ENCODE peak calls at places on chromosomes 6 and 20, in nine cellular contexts. One of them, this sample, is unnamed.

GRCh38 chr6:170293881-170294755 is 3.2 kb upstream of the DLL1 start:
- DNase-seq in testis: no peak
- DNase-seq in ovary: no peak
- DNase-seq in spleen: no peak
- DNase-seq in body of pancreas: no peak
- DNase-seq in A549: no peak
- DNase-seq in IMR-90: no peak
- DNase-seq in GM12891: no peak
- DNase-seq in uterus: no peak
- DNase-seq in this sample: peak

GRCh38 chr6:14108571-14109410 is 8.8 kb upstream of the CD83 start:
- DNase-seq in GM12891: no peak
- DNase-seq in testis: no peak
- DNase-seq in A549: no peak
- DNase-seq in IMR-90: no peak
- DNase-seq in ovary: no peak
- DNase-seq in uterus: no peak
- DNase-seq in spleen: peak
- DNase-seq in body of pancreas: no peak
- DNase-seq in this sample: no peak

GRCh38 chr20:25062841-25063240 is 4.9 kb upstream of the ACSS1 start:
- DNase-seq in body of pancreas: no peak
- DNase-seq in A549: no peak
- DNase-seq in uterus: no peak
- DNase-seq in spleen: peak
- DNase-seq in ovary: no peak
- DNase-seq in GM12891: no peak
- DNase-seq in testis: no peak
- DNase-seq in IMR-90: no peak
- DNase-seq in this sample: no peak

GRCh38 chr6:34514593-34515472 is 41.3 kb downstream of the SPDEF start:
- DNase-seq in spleen: peak
- DNase-seq in ovary: peak
- DNase-seq in A549: no peak
- DNase-seq in GM12891: no peak
- DNase-seq in body of pancreas: no peak
- DNase-seq in testis: peak
- DNase-seq in IMR-90: peak
- DNase-seq in uterus: peak
- DNase-seq in this sample: no peak

GRCh38 chr6:25954756-25955155 is 7.8 kb upstream of the TRIM38 start:
- DNase-seq in uterus: no peak
- DNase-seq in A549: no peak
- DNase-seq in IMR-90: no peak
- DNase-seq in body of pancreas: no peak
- DNase-seq in spleen: no peak
- DNase-seq in GM12891: no peak
- DNase-seq in ovary: no peak
- DNase-seq in testis: no peak
- DNase-seq in this sample: no peak

GRCh38 chr6:107658920-107659879 is 164.9 kb downstream of the SCML4 start:
- DNase-seq in GM12891: no peak
- DNase-seq in testis: no peak
- DNase-seq in ovary: no peak
- DNase-seq in uterus: no peak
- DNase-seq in IMR-90: peak
- DNase-seq in body of pancreas: no peak
- DNase-seq in A549: no peak
- DNase-seq in spleen: no peak
- DNase-seq in this sample: no peak

GRCh38 chr6:35454843-35455110 is 2.6 kb downstream of the FANCE start:
- DNase-seq in ovary: no peak
- DNase-seq in IMR-90: no peak
- DNase-seq in A549: no peak
- DNase-seq in GM12891: no peak
- DNase-seq in testis: no peak
- DNase-seq in spleen: no peak
- DNase-seq in uterus: no peak
- DNase-seq in body of pancreas: no peak
- DNase-seq in this sample: no peak

GRCh38 chr6:25477006-25477590 is 174.9 kb upstream of the SCGN start:
- DNase-seq in uterus: no peak
- DNase-seq in testis: no peak
- DNase-seq in GM12891: no peak
- DNase-seq in spleen: no peak
- DNase-seq in A549: peak
- DNase-seq in ovary: no peak
- DNase-seq in body of pancreas: no peak
- DNase-seq in IMR-90: peak
- DNase-seq in this sample: no peak

GRCh38 chr6:130981409-130981808 is 81.6 kb downstream of the EPB41L2 start:
- DNase-seq in A549: no peak
- DNase-seq in GM12891: no peak
- DNase-seq in IMR-90: peak
- DNase-seq in spleen: no peak
- DNase-seq in body of pancreas: no peak
- DNase-seq in ovary: no peak
- DNase-seq in testis: no peak
- DNase-seq in uterus: peak
- DNase-seq in this sample: no peak

GRCh38 chr6:39772559-39773283 is 19.5 kb upstream of the DAAM2 start:
- DNase-seq in A549: no peak
- DNase-seq in spleen: no peak
- DNase-seq in uterus: no peak
- DNase-seq in testis: peak
- DNase-seq in body of pancreas: no peak
- DNase-seq in ovary: no peak
- DNase-seq in IMR-90: peak
- DNase-seq in GM12891: no peak
- DNase-seq in this sample: no peak

GRCh38 chr20:47354710-47355488 is 1.6 kb downstream of the ZMYND8 start:
- DNase-seq in IMR-90: peak
- DNase-seq in ovary: no peak
- DNase-seq in A549: peak
- DNase-seq in body of pancreas: no peak
- DNase-seq in spleen: peak
- DNase-seq in testis: no peak
- DNase-seq in uterus: no peak
- DNase-seq in GM12891: no peak
- DNase-seq in this sample: no peak

GRCh38 chr6:120990866-120991265 is 343.4 kb downstream of the TBC1D32 start:
- DNase-seq in uterus: no peak
- DNase-seq in IMR-90: no peak
- DNase-seq in ovary: no peak
- DNase-seq in body of pancreas: no peak
- DNase-seq in A549: no peak
- DNase-seq in spleen: no peak
- DNase-seq in GM12891: no peak
- DNase-seq in testis: no peak
- DNase-seq in this sample: no peak

GRCh38 chr6:130191376-130191702 is 31.4 kb downstream of the SAMD3 start:
- DNase-seq in IMR-90: no peak
- DNase-seq in GM12891: no peak
- DNase-seq in body of pancreas: no peak
- DNase-seq in A549: no peak
- DNase-seq in ovary: no peak
- DNase-seq in testis: no peak
- DNase-seq in spleen: no peak
- DNase-seq in uterus: no peak
- DNase-seq in this sample: no peak

GRCh38 chr6:8825726-8826125 is 390.4 kb upstream of the SLC35B3 start:
- DNase-seq in body of pancreas: no peak
- DNase-seq in uterus: no peak
- DNase-seq in IMR-90: no peak
- DNase-seq in GM12891: no peak
- DNase-seq in testis: no peak
- DNase-seq in spleen: no peak
- DNase-seq in ovary: no peak
- DNase-seq in A549: no peak
- DNase-seq in this sample: no peak

GRCh38 chr20:4014031-4014474 is 1.3 kb downstream of the RNF24 start:
- DNase-seq in ovary: no peak
- DNase-seq in body of pancreas: peak
- DNase-seq in testis: peak
- DNase-seq in uterus: peak
- DNase-seq in GM12891: no peak
- DNase-seq in IMR-90: peak
- DNase-seq in A549: peak
- DNase-seq in spleen: no peak
- DNase-seq in this sample: no peak

GRCh38 chr6:15861486-15861885 is 198.7 kb upstream of the DTNBP1 start:
- DNase-seq in GM12891: no peak
- DNase-seq in A549: no peak
- DNase-seq in spleen: no peak
- DNase-seq in IMR-90: no peak
- DNase-seq in body of pancreas: no peak
- DNase-seq in testis: no peak
- DNase-seq in uterus: no peak
- DNase-seq in ovary: no peak
- DNase-seq in this sample: no peak

GRCh38 chr20:347640-348484 is 951 bp downstream of the NRSN2 start:
- DNase-seq in testis: peak
- DNase-seq in A549: peak
- DNase-seq in uterus: peak
- DNase-seq in spleen: peak
- DNase-seq in IMR-90: peak
- DNase-seq in GM12891: peak
- DNase-seq in ovary: peak
- DNase-seq in body of pancreas: peak
- DNase-seq in this sample: peak
- TF ChIP-seq POLR2A in testis: no peak
- TF ChIP-seq POLR2A in A549: peak
- TF ChIP-seq POLR2A in uterus: peak
- TF ChIP-seq POLR2A in spleen: no peak
- TF ChIP-seq POLR2A in IMR-90: peak
- TF ChIP-seq POLR2A in GM12891: peak
- TF ChIP-seq POLR2A in ovary: peak
- TF ChIP-seq POLR2A in body of pancreas: peak
- TF ChIP-seq POLR2A in this sample: peak

DNA sequence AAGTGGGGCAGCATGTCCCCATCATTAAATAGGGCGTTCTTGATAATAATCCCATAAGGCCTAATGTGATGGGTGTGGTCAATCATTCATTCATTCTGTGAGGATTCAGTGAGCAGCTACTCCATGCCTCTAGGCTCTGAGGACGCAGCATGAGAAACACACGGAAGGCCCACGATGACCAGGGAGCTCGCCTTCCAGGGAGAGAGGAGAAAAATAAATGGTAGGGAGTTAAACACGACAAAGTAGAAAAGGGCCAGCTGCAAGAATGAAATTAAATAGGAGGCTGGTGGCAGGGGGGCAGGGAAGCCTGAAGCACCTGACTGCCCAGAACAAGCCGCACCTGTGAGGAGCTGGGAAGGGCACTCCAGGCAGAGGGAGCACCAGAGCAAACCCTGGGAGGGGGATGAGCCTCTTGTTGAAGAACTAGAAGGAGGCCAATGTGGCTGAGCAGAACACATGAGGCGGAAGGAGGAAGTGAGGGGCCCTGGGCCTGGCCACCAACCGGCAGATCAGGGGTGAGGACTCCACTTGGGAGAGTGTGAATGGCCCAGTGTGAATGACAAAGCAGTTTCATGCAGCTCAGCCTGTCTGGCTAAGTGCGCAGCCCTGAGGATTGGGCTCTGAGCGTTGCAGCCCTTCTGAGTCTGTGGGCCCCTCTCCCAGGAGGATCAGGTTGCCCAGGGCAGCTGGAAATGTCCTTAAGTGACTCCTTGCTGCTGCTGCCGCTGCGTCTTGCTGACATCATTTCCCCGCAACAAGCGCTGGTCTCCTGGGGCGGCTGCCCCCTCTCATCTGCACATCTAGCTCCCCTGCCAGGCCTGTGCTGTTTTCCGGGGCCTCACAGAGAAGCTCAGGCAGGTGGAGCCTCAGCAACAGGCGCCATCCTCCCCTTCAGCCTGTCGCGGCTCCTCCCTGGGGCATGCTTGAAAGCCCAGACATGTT is 99.9 kb downstream of the CDH26 start:
- DNase-seq in testis: no peak
- DNase-seq in body of pancreas: peak
- DNase-seq in A549: no peak
- DNase-seq in IMR-90: peak
- DNase-seq in spleen: peak
- DNase-seq in GM12891: no peak
- DNase-seq in ovary: no peak
- DNase-seq in uterus: peak
- DNase-seq in this sample: no peak
- TF ChIP-seq POLR2A in testis: no peak
- TF ChIP-seq POLR2A in body of pancreas: no peak
- TF ChIP-seq POLR2A in A549: no peak
- TF ChIP-seq POLR2A in IMR-90: no peak
- TF ChIP-seq POLR2A in spleen: no peak
- TF ChIP-seq POLR2A in GM12891: no peak
- TF ChIP-seq POLR2A in ovary: no peak
- TF ChIP-seq POLR2A in uterus: no peak
- TF ChIP-seq POLR2A in this sample: no peak

GRCh38 chr6:30741789-30742315 is 635 bp downstream of the FLOT1 start:
- DNase-seq in A549: no peak
- DNase-seq in IMR-90: no peak
- DNase-seq in uterus: no peak
- DNase-seq in GM12891: no peak
- DNase-seq in ovary: no peak
- DNase-seq in testis: no peak
- DNase-seq in spleen: peak
- DNase-seq in body of pancreas: no peak
- DNase-seq in this sample: no peak
- TF ChIP-seq POLR2A in A549: peak
- TF ChIP-seq POLR2A in IMR-90: peak
- TF ChIP-seq POLR2A in uterus: no peak
- TF ChIP-seq POLR2A in GM12891: no peak
- TF ChIP-seq POLR2A in ovary: no peak
- TF ChIP-seq POLR2A in testis: no peak
- TF ChIP-seq POLR2A in spleen: no peak
- TF ChIP-seq POLR2A in body of pancreas: no peak
- TF ChIP-seq POLR2A in this sample: no peak

DNA sequence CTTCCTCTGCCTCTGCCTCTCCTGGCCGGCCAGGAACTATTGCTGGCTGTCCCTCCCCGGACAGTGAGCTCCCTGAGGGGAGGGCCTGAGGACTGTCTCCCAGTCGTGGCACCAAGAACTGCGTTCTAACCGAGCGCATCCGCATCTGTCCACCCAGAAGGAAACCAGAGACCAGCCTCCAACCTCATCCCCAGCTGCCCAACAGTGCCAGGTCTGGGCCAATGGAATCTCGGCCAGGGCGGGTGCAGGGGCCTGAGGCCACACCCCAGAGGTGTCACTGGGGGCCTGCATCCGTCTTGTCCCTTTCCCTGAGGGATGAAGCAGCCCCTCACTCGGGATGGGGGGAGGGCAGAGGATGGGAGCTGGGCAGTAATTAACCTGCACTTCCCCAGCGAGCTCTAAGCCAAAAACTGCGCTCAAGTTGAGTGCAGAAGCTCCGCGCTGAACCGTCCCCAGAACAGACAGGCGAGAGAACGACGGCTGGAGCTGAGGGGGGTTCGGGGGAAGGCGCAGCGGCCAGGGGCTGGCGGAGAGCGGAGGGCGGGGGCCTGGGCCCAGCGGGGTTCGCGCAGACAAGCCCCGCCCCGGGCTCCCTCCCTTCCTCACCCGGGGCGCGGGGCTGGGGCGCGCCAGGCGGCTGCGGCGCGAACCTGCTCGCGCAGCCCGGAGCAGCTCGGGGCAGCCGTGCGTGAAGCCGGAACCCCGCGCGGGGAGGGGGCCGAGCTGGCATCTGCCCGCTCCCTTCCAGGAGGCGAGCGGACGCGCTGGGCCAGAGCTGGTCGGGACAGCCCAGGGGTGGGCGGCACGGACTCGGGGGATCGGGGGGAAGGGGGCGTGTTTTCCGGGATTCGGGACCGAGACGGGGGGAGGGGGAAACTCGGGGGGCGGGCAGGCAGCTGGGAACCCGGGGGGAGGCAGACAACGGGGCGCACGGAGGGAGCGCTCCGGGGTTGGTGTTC is 1.4 kb downstream of the TFEB start:
- DNase-seq in GM12891: peak
- DNase-seq in spleen: peak
- DNase-seq in ovary: peak
- DNase-seq in body of pancreas: peak
- DNase-seq in uterus: peak
- DNase-seq in testis: peak
- DNase-seq in IMR-90: peak
- DNase-seq in A549: peak
- DNase-seq in this sample: peak
- TF ChIP-seq POLR2A in GM12891: peak
- TF ChIP-seq POLR2A in spleen: peak
- TF ChIP-seq POLR2A in ovary: peak
- TF ChIP-seq POLR2A in body of pancreas: peak
- TF ChIP-seq POLR2A in uterus: no peak
- TF ChIP-seq POLR2A in testis: no peak
- TF ChIP-seq POLR2A in IMR-90: no peak
- TF ChIP-seq POLR2A in A549: peak
- TF ChIP-seq POLR2A in this sample: peak